ENCODE peak calls at places on chromosomes 5 and 9, in eight cellular contexts. D is foreskin fibroblast, T is chondrocyte, N is ovary, Z is HFF-Myc, I is MCF 10A, K is B cell, M is right atrium auricular region. J is an unnamed sample.

GRCh38 chr5:97839338-97840081 is 656.5 kb upstream of the RIOK2 start:
- DNase-seq in D (peak), T (no peak), N (no peak), Z (peak), I (peak), K (no peak), M (no peak), J (peak)

GRCh38 chr5:69454460-69455249 is 37.9 kb upstream of the OCLN start:
- DNase-seq in D (no peak), T (no peak), N (no peak), Z (no peak), I (no peak), K (no peak), M (no peak), J (no peak)

GRCh38 chr5:38738898-38739743 is 106.7 kb upstream of the OSMR start:
- DNase-seq in D (peak), T (no peak), N (no peak), Z (no peak), I (peak), K (no peak), M (no peak), J (no peak)

GRCh38 chr9:69996947-69997346 is 46.7 kb upstream of the MAMDC2 start:
- DNase-seq in D (peak), T (no peak), N (no peak), Z (no peak), I (peak), K (no peak), M (no peak), J (no peak)

GRCh38 chr9:133114451-133114885 is 6.6 kb downstream of the RALGDS start:
- DNase-seq in D (peak), T (peak), N (peak), Z (no peak), I (no peak), K (peak), M (no peak), J (peak)

GRCh38 chr5:178244566-178244965 is 12.0 kb upstream of the PHYKPL start:
- DNase-seq in D (peak), T (no peak), N (no peak), Z (no peak), I (no peak), K (no peak), M (no peak), J (peak)

GRCh38 chr5:173391031-173391430 is 62.8 kb upstream of the STC2 start:
- DNase-seq in D (no peak), T (no peak), N (no peak), Z (no peak), I (no peak), K (no peak), M (no peak), J (no peak)

GRCh38 chr5:137332296-137332695 is 166.8 kb downstream of the SPOCK1 start:
- DNase-seq in D (no peak), T (no peak), N (no peak), Z (no peak), I (no peak), K (no peak), M (no peak), J (no peak)

GRCh38 chr5:134533115-134533815 is 7.8 kb downstream of the JADE2 start:
- DNase-seq in D (peak), T (no peak), N (peak), Z (no peak), I (no peak), K (no peak), M (peak), J (no peak)

GRCh38 chr9:104780796-104781395 is 17.0 kb downstream of the NIPSNAP3B start:
- DNase-seq in D (peak), T (no peak), N (no peak), Z (no peak), I (peak), K (peak), M (no peak), J (peak)

GRCh38 chr5:42566658-42567313 is 143.5 kb downstream of the GHR start:
- DNase-seq in D (peak), T (no peak), N (no peak), Z (no peak), I (no peak), K (no peak), M (no peak), J (no peak)

GRCh38 chr9:10232352-10232930 is 380.4 kb downstream of the PTPRD start:
- DNase-seq in D (no peak), T (no peak), N (no peak), Z (no peak), I (peak), K (no peak), M (no peak), J (no peak)

GRCh38 chr5:172686111-172686510 is 45.0 kb downstream of the NEURL1B start:
- DNase-seq in D (no peak), T (no peak), N (peak), Z (no peak), I (peak), K (no peak), M (no peak), J (no peak)

GRCh38 chr9:98365227-98365669 is 109.8 kb upstream of the TBC1D2 start:
- DNase-seq in D (peak), T (no peak), N (no peak), Z (peak), I (peak), K (no peak), M (no peak), J (peak)

GRCh38 chr5:90533794-90534193 is 4.4 kb upstream of the LYSMD3 start:
- DNase-seq in D (no peak), T (peak), N (no peak), Z (no peak), I (no peak), K (no peak), M (no peak), J (no peak)

GRCh38 chr9:23850242-23851023 is 24.4 kb upstream of the ELAVL2 start:
- DNase-seq in D (no peak), T (peak), N (no peak), Z (no peak), I (no peak), K (no peak), M (no peak), J (no peak)

GRCh38 chr9:98074119-98074990 is 17.8 kb downstream of the NANS start:
- DNase-seq in D (peak), T (no peak), N (peak), Z (no peak), I (peak), K (peak), M (peak), J (peak)

GRCh38 chr9:137575382-137575724 is 3.4 kb downstream of the DPH7 start:
- DNase-seq in D (peak), T (no peak), N (no peak), Z (no peak), I (no peak), K (no peak), M (no peak), J (no peak)

GRCh38 chr5:168300377-168301182 is 9.1 kb downstream of the WWC1 start:
- DNase-seq in D (no peak), T (no peak), N (no peak), Z (no peak), I (no peak), K (no peak), M (no peak), J (no peak)

GRCh38 chr5:79413112-79413511 is 100.8 kb downstream of the HOMER1 start:
- DNase-seq in D (no peak), T (no peak), N (no peak), Z (no peak), I (no peak), K (no peak), M (no peak), J (no peak)

GRCh38 chr5:2756211-2756746 is 4.8 kb upstream of the IRX2 start:
- DNase-seq in D (peak), T (no peak), N (no peak), Z (no peak), I (no peak), K (no peak), M (peak), J (peak)

GRCh38 chr5:6732634-6733410 is 19.6 kb downstream of the TENT4A start:
- DNase-seq in D (peak), T (no peak), N (peak), Z (no peak), I (peak), K (no peak), M (no peak), J (peak)

GRCh38 chr9:89179920-89180667 is 1.5 kb upstream of the SHC3 start:
- DNase-seq in D (peak), T (no peak), N (peak), Z (peak), I (peak), K (peak), M (peak), J (peak)

GRCh38 chr9:123302348-123303214 is 34.2 kb upstream of the STRBP start:
- DNase-seq in D (no peak), T (no peak), N (no peak), Z (no peak), I (no peak), K (no peak), M (no peak), J (no peak)

GRCh38 chr5:110590187-110590586 is 136.3 kb downstream of the TMEM232 start:
- DNase-seq in D (peak), T (no peak), N (no peak), Z (peak), I (peak), K (no peak), M (no peak), J (no peak)

GRCh38 chr9:91659529-91660294 is 236.1 kb upstream of the NFIL3 start:
- DNase-seq in D (peak), T (no peak), N (no peak), Z (no peak), I (peak), K (no peak), M (peak), J (peak)

GRCh38 chr9:88310310-88310980 is 77.8 kb upstream of the SPIN1 start:
- DNase-seq in D (no peak), T (peak), N (no peak), Z (no peak), I (no peak), K (no peak), M (no peak), J (no peak)

GRCh38 chr5:134101686-134102439 is 12.6 kb upstream of the TCF7 start:
- DNase-seq in D (peak), T (no peak), N (peak), Z (no peak), I (peak), K (peak), M (no peak), J (no peak)

GRCh38 chr9:115115924-115116323 is 2.0 kb downstream of the TNC start:
- DNase-seq in D (peak), T (no peak), N (no peak), Z (no peak), I (peak), K (no peak), M (no peak), J (peak)

GRCh38 chr9:6739218-6739617 is 18.6 kb upstream of the KDM4C start:
- DNase-seq in D (peak), T (no peak), N (no peak), Z (no peak), I (peak), K (no peak), M (no peak), J (peak)
- TF ChIP-seq CTCF in D (peak), T (peak), N (no peak), Z (peak), I (peak), K (no peak), M (peak), J (peak)

DNA sequence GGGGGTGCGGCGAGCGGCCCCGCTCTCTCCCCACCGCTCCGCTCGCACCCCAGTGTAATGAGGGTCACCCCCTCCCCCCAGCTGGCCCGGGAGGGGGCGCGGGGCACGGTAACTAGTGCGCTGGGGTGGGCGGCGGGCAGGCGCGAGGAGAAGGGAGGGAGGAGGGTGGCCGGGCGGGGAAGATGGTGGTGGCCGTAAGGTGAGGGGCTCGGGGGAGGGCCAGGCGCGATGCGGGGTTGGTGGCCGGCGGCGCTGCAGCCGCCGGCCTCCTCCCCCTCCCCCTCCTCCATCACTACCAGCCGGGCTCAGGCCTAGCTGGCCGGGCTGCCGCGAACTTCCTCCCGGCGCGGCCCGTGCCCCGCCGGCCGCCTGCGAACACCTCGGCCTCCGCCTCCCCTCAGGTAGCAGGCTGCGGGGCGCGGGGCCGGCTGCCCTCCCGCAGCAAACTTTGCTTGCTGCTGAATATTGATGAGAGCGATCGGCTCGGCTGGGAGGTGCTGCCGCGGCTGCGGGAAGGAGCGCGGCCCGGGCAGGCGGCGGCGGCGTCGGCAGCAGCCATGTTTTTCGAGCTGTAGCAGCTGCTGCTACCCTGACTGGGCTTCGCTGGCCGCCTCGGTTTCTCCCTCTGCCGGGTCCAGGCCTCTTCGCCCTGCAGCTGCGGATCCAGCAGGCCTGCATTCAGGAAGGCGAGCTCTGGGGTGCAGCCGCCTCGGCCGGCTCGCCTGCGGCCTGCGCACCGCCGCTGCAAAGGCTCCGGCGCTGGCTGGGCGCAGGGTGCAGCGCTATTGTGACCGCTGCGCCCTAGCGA is 476 bp downstream of the NSD1 start:
- DNase-seq in D (peak), T (peak), N (peak), Z (no peak), I (peak), K (peak), M (no peak), J (no peak)
- TF ChIP-seq CTCF in D (no peak), T (no peak), N (no peak), Z (no peak), I (no peak), K (no peak), M (no peak), J (no peak)

GRCh38 chr5:316210-317085 is 5.1 kb upstream of the AHRR start:
- DNase-seq in D (no peak), T (no peak), N (peak), Z (no peak), I (no peak), K (no peak), M (no peak), J (no peak)

GRCh38 chr5:318931-319601 is 2.4 kb upstream of the AHRR start:
- DNase-seq in D (no peak), T (no peak), N (no peak), Z (no peak), I (no peak), K (no peak), M (no peak), J (no peak)

GRCh38 chr5:315488-316209 is 5.9 kb upstream of the AHRR start:
- DNase-seq in D (no peak), T (no peak), N (no peak), Z (no peak), I (no peak), K (no peak), M (no peak), J (no peak)

GRCh38 chr5:318341-318897 is 3.1 kb upstream of the AHRR start:
- DNase-seq in D (peak), T (no peak), N (no peak), Z (no peak), I (peak), K (no peak), M (no peak), J (peak)

GRCh38 chr5:317086-317811 is 4.3 kb upstream of the AHRR start:
- DNase-seq in D (peak), T (no peak), N (no peak), Z (no peak), I (peak), K (peak), M (no peak), J (peak)
- TF ChIP-seq CTCF in D (peak), T (peak), N (no peak), Z (peak), I (peak), K (peak), M (peak), J (peak)

GRCh38 chr5:160119905-160120266 is 636 bp upstream of the PWWP2A start:
- DNase-seq in D (no peak), T (no peak), N (no peak), Z (no peak), I (no peak), K (no peak), M (no peak), J (no peak)
- TF ChIP-seq CTCF in D (no peak), T (peak), N (peak), Z (no peak), I (peak), K (no peak), M (peak), J (peak)

GRCh38 chr9:93593144-93593655 is 16.8 kb downstream of the PHF2 start:
- DNase-seq in D (no peak), T (no peak), N (no peak), Z (no peak), I (no peak), K (no peak), M (no peak), J (no peak)

GRCh38 chr9:93594041-93594756 is 17.8 kb downstream of the PHF2 start:
- DNase-seq in D (no peak), T (no peak), N (no peak), Z (no peak), I (peak), K (no peak), M (peak), J (no peak)

GRCh38 chr9:93591301-93591700 is 14.9 kb downstream of the PHF2 start:
- DNase-seq in D (no peak), T (no peak), N (no peak), Z (no peak), I (no peak), K (no peak), M (no peak), J (no peak)

GRCh38 chr9:93591706-93592388 is 15.5 kb downstream of the PHF2 start:
- DNase-seq in D (peak), T (no peak), N (no peak), Z (no peak), I (no peak), K (no peak), M (no peak), J (no peak)

DNA sequence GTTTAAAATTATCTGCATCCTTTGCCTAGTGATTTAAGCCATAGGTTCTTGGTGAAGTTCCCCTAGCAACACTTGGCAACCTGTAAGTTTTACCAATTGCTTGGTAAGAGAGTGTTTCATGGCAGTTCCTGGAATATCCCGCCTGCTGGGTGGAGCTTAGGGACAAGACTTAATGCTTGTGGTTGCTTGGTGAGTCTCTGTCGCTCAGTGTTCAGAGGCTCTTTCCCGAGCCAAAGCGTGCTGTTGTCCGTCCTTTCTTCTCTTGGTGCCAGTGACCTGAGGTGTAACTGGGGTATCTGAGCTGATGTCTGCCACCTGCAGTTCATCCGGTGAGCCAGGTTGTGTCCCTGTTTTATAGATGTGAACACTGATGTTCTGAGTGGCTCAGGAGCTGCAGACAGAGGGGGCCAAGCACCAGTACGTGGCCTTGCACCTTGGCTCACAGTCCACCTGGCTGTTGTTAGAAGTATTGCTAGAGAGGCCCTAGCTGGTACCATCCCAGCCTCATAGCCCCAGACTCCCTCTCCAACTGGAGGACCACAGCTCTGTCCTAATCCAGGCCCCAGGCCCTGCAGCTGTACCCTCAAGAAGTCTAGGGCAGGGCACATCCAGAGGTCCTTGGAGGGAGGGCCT is 16.1 kb downstream of the PHF2 start:
- DNase-seq in D (peak), T (no peak), N (no peak), Z (no peak), I (peak), K (no peak), M (no peak), J (no peak)
- TF ChIP-seq CTCF in D (peak), T (peak), N (no peak), Z (peak), I (peak), K (no peak), M (peak), J (peak)

DNA sequence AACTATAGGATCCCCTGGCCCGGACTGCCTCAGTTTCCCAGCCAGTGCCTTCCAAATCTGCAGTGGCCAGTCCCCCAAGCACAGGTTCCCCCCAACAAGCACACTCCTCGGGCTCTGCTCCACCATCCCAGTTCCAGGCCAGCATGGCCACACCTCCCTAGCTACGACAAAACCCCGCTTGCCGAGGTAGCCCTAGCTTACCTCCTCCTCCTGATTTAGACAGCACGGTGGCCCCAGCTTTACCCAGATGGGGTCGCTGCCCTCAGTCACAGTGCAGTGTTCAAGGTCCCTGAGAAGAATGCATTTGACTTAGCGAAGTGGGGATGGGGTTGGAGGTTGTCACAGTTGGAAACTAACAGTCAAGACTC is 40.8 kb upstream of the GARNL3 start:
- DNase-seq in D (no peak), T (no peak), N (peak), Z (no peak), I (no peak), K (no peak), M (no peak), J (no peak)
- TF ChIP-seq CTCF in D (no peak), T (no peak), N (no peak), Z (no peak), I (no peak), K (no peak), M (no peak), J (no peak)

GRCh38 chr5:126837907-126838539 is 61.1 kb downstream of the LMNB1 start:
- DNase-seq in D (peak), T (no peak), N (no peak), Z (no peak), I (peak), K (peak), M (no peak), J (peak)
- TF ChIP-seq CTCF in D (peak), T (peak), N (peak), Z (no peak), I (peak), K (peak), M (peak), J (peak)

J was measured in HFFc6.